ENCODE peak calls at places on chromosomes 11 and 22, in five cellular contexts. C is substantia nigra, A is iris pigment epithelial cell, N is NCI-H1092 treated with DMSO at 0.1 percent for 48 hours, L is GM12865. O is an unnamed sample.

GRCh38 chr11:119166368-119167076 is 2.0 kb upstream of the NLRX1 start:
- DNase-seq in A (peak; percentile 76), C (no peak), L (no peak), N (no peak), O (peak; percentile 68)

GRCh38 chr11:73401924-73402833 is 26.0 kb downstream of the RELT start:
- DNase-seq in N (no peak), C (no peak), A (no peak), L (no peak), O (no peak)

GRCh38 chr11:73766763-73767162 is 5.9 kb upstream of the RAB6A start:
- DNase-seq in A (no peak), C (no peak), N (no peak), L (no peak), O (no peak)

GRCh38 chr11:112596324-112596723 is 335.7 kb upstream of the PLET1 start:
- DNase-seq in C (no peak), L (no peak), N (no peak), A (no peak), O (no peak)

GRCh38 chr11:40185793-40186192 is 1273.7 kb downstream of the LRRC4C start:
- DNase-seq in L (no peak), A (no peak), C (no peak), N (peak; percentile 13), O (no peak)

GRCh38 chr11:64206457-64207246 is at the start of gene FERMT3:
- DNase-seq in C (no peak), N (no peak), A (no peak), L (peak; percentile 84), O (no peak)

GRCh38 chr22:29454186-29454745 is 15.9 kb downstream of the RFPL1 start:
- DNase-seq in A (no peak), C (peak; percentile 28), N (no peak), L (no peak), O (no peak)

GRCh38 chr22:24805790-24806662 is at the start of gene SGSM1:
- DNase-seq in C (peak; percentile 78), A (peak; percentile 61), L (peak; percentile 57), N (peak; percentile 70), O (peak; percentile 29)

GRCh38 chr11:93717501-93717900 is 23.8 kb downstream of the TAF1D start:
- DNase-seq in A (no peak), C (no peak), N (no peak), L (no peak), O (no peak)

GRCh38 chr22:19873960-19874306 is 19.3 kb upstream of the GNB1L start:
- DNase-seq in C (no peak), A (no peak), N (no peak), L (no peak), O (no peak)

GRCh38 chr11:79441159-79441875 is 487 bp upstream of the TENM4 start:
- DNase-seq in A (peak; percentile 18), C (no peak), N (no peak), L (no peak), O (no peak)

GRCh38 chr22:19806213-19807160 is 45.9 kb downstream of the TBX1 start:
- DNase-seq in C (no peak), L (no peak), A (peak; percentile 22), N (no peak), O (no peak)

GRCh38 chr11:121297872-121298271 is 5.3 kb downstream of the SC5D start:
- DNase-seq in L (no peak), C (no peak), N (no peak), A (no peak), O (no peak)

GRCh38 chr22:42217019-42217751 is 53.3 kb downstream of the TCF20 start:
- DNase-seq in L (peak; percentile 49), C (no peak), A (peak; percentile 44), N (no peak), O (no peak)